ENCODE peak calls at places on chromosomes 3 and 15, in four cellular contexts. One of them, this sample, is unnamed.

GRCh38 chr3:19427417-19428149 is 279.3 kb downstream of the KCNH8 start:
- DNase-seq in neuronal stem cell: no peak
- DNase-seq in heart right ventricle: no peak
- DNase-seq in esophagus squamous epithelium: no peak
- DNase-seq in this sample: no peak

GRCh38 chr15:63407612-63408011 is 26.0 kb upstream of the CA12 start:
- DNase-seq in esophagus squamous epithelium: no peak
- DNase-seq in neuronal stem cell: no peak
- DNase-seq in heart right ventricle: no peak
- DNase-seq in this sample: no peak

GRCh38 chr3:173933113-173933512 is 535.6 kb downstream of the NLGN1 start:
- DNase-seq in esophagus squamous epithelium: no peak
- DNase-seq in neuronal stem cell: no peak
- DNase-seq in heart right ventricle: no peak
- DNase-seq in this sample: no peak

GRCh38 chr3:159499031-159499793 is 489.4 kb upstream of the IL12A start:
- DNase-seq in heart right ventricle: no peak
- DNase-seq in esophagus squamous epithelium: no peak
- DNase-seq in neuronal stem cell: no peak
- DNase-seq in this sample: no peak

GRCh38 chr15:37764733-37765191 is 169.7 kb upstream of the TMCO5A start:
- DNase-seq in neuronal stem cell: no peak
- DNase-seq in heart right ventricle: no peak
- DNase-seq in esophagus squamous epithelium: no peak
- DNase-seq in this sample: no peak

GRCh38 chr3:89851974-89852621 is 744.7 kb downstream of the EPHA3 start:
- DNase-seq in esophagus squamous epithelium: no peak
- DNase-seq in neuronal stem cell: peak; percentile 67
- DNase-seq in heart right ventricle: peak; percentile 23
- DNase-seq in this sample: peak; percentile 6

GRCh38 chr3:29011441-29011840 is 269.4 kb upstream of the RBMS3 start:
- DNase-seq in esophagus squamous epithelium: no peak
- DNase-seq in heart right ventricle: no peak
- DNase-seq in neuronal stem cell: no peak
- DNase-seq in this sample: no peak

GRCh38 chr15:43774062-43774461 is 2.7 kb downstream of the ELL3 start:
- DNase-seq in neuronal stem cell: no peak
- DNase-seq in esophagus squamous epithelium: no peak
- DNase-seq in heart right ventricle: no peak
- DNase-seq in this sample: no peak

GRCh38 chr3:178446054-178446453 is 90.2 kb upstream of the KCNMB2 start:
- DNase-seq in heart right ventricle: no peak
- DNase-seq in neuronal stem cell: no peak
- DNase-seq in esophagus squamous epithelium: no peak
- DNase-seq in this sample: no peak

GRCh38 chr3:150509780-150510179 is 36.5 kb downstream of the SERP1 start:
- DNase-seq in heart right ventricle: no peak
- DNase-seq in neuronal stem cell: no peak
- DNase-seq in esophagus squamous epithelium: no peak
- DNase-seq in this sample: no peak

GRCh38 chr3:171970301-171970788 is 69.0 kb upstream of the FNDC3B start:
- DNase-seq in neuronal stem cell: no peak
- DNase-seq in esophagus squamous epithelium: no peak
- DNase-seq in heart right ventricle: no peak
- DNase-seq in this sample: no peak

GRCh38 chr3:147089286-147089685 is 317.1 kb downstream of the ZIC4 start:
- DNase-seq in esophagus squamous epithelium: no peak
- DNase-seq in heart right ventricle: no peak
- DNase-seq in neuronal stem cell: no peak
- DNase-seq in this sample: no peak

GRCh38 chr15:41511331-41512077 is 2.1 kb downstream of the LTK start:
- DNase-seq in esophagus squamous epithelium: no peak
- DNase-seq in heart right ventricle: no peak
- DNase-seq in neuronal stem cell: no peak
- DNase-seq in this sample: no peak

GRCh38 chr15:41513282-41514227 is at the start of gene LTK:
- DNase-seq in heart right ventricle: no peak
- DNase-seq in esophagus squamous epithelium: no peak
- DNase-seq in neuronal stem cell: peak; percentile 38
- DNase-seq in this sample: no peak

GRCh38 chr15:41510728-41511127 is 2.9 kb downstream of the LTK start:
- DNase-seq in esophagus squamous epithelium: no peak
- DNase-seq in neuronal stem cell: no peak
- DNase-seq in heart right ventricle: no peak
- DNase-seq in this sample: no peak

GRCh38 chr15:41512512-41513281 is 930 bp downstream of the LTK start:
- DNase-seq in esophagus squamous epithelium: no peak
- DNase-seq in heart right ventricle: no peak
- DNase-seq in neuronal stem cell: no peak
- DNase-seq in this sample: no peak

GRCh38 chr15:41512078-41512394 is 1.6 kb downstream of the LTK start:
- DNase-seq in neuronal stem cell: no peak
- DNase-seq in esophagus squamous epithelium: no peak
- DNase-seq in heart right ventricle: no peak
- DNase-seq in this sample: no peak
- H3K4me3 ChIP-seq in neuronal stem cell: peak overlapping the region; percentile 9
- H3K4me3 ChIP-seq in esophagus squamous epithelium: peak overlapping the region; percentile 36
- H3K4me3 ChIP-seq in heart right ventricle: peak overlapping the region; percentile 39
- H3K4me3 ChIP-seq in this sample: no peak overlapping the region

GRCh38 chr3:15303216-15303615 is 29.2 kb downstream of the SH3BP5 start:
- DNase-seq in heart right ventricle: no peak
- DNase-seq in esophagus squamous epithelium: no peak
- DNase-seq in neuronal stem cell: no peak
- DNase-seq in this sample: no peak

GRCh38 chr3:15299036-15299435 is 33.4 kb downstream of the SH3BP5 start:
- DNase-seq in heart right ventricle: no peak
- DNase-seq in neuronal stem cell: no peak
- DNase-seq in esophagus squamous epithelium: no peak
- DNase-seq in this sample: no peak

GRCh38 chr3:15303728-15304127 is 28.7 kb downstream of the SH3BP5 start:
- DNase-seq in esophagus squamous epithelium: no peak
- DNase-seq in heart right ventricle: no peak
- DNase-seq in neuronal stem cell: no peak
- DNase-seq in this sample: no peak

GRCh38 chr3:15300318-15301078 is 31.9 kb downstream of the SH3BP5 start:
- DNase-seq in heart right ventricle: no peak
- DNase-seq in esophagus squamous epithelium: no peak
- DNase-seq in neuronal stem cell: no peak
- DNase-seq in this sample: no peak

DNA sequence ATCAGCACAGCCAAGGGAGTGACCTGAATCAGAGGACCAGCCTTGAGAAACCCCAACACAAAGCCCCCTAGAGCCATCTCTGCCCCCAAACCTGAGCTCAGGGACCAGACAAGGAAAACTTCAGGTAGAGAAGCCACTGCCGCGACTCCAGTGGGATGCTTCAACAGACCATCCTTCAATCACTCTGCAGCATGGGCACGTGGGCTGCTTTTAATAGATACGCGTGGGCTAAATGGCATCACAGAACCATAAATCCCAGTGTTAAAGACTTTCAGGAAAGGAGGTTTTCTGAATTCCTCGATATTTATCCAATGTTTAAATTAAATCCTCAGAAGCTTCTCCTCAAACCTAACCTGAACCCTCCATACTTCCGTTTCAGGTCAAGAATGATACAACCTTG is 30.6 kb downstream of the SH3BP5 start:
- DNase-seq in heart right ventricle: no peak
- DNase-seq in esophagus squamous epithelium: no peak
- DNase-seq in neuronal stem cell: no peak
- DNase-seq in this sample: no peak
- H3K36me3 ChIP-seq in heart right ventricle: peaks cover 15% of the 10 kb centered on the region
- H3K36me3 ChIP-seq in esophagus squamous epithelium: no peaks in the 10 kb centered on the region
- H3K36me3 ChIP-seq in neuronal stem cell: no peaks in the 10 kb centered on the region
- H3K36me3 ChIP-seq in this sample: no peaks in the 10 kb centered on the region

DNA sequence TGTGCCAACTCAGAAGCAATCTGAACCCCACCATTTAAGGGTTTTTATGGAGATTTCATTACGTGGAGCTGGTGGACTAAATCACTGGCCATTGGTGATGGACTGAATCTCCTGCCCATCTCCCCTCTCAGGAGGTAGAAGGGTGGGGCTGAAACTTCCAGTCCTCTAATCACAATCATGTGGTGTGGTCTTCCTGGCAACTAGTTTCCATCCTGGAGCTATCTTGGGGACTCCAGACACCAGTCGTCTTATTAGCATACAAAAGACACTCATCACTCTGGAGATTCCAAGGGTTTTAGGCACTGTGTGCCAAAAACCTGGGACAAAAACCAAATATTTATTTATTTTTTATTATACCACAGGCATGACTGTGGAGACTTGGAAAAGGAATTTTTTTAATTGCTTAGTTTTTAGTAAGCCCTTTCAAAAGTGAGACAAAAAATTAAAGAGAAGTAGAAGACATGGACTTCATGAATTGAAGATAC is 203.6 kb downstream of the WNT5A start:
- DNase-seq in heart right ventricle: no peak
- DNase-seq in neuronal stem cell: no peak
- DNase-seq in esophagus squamous epithelium: no peak
- DNase-seq in this sample: no peak
- H3K4me3 ChIP-seq in heart right ventricle: no peak overlapping the region
- H3K4me3 ChIP-seq in neuronal stem cell: no peak overlapping the region
- H3K4me3 ChIP-seq in esophagus squamous epithelium: no peak overlapping the region
- H3K4me3 ChIP-seq in this sample: no peak overlapping the region

GRCh38 chr3:197847866-197848401 is 56.9 kb downstream of the LRCH3 start:
- DNase-seq in neuronal stem cell: no peak
- DNase-seq in esophagus squamous epithelium: no peak
- DNase-seq in heart right ventricle: no peak
- DNase-seq in this sample: no peak
- H3K36me3 ChIP-seq in neuronal stem cell: peaks cover 20% of the 10 kb centered on the region
- H3K36me3 ChIP-seq in esophagus squamous epithelium: peaks cover 14% of the 10 kb centered on the region
- H3K36me3 ChIP-seq in heart right ventricle: peaks cover 100% of the 10 kb centered on the region
- H3K36me3 ChIP-seq in this sample: peaks cover under 1% of the 10 kb centered on the region

DNA sequence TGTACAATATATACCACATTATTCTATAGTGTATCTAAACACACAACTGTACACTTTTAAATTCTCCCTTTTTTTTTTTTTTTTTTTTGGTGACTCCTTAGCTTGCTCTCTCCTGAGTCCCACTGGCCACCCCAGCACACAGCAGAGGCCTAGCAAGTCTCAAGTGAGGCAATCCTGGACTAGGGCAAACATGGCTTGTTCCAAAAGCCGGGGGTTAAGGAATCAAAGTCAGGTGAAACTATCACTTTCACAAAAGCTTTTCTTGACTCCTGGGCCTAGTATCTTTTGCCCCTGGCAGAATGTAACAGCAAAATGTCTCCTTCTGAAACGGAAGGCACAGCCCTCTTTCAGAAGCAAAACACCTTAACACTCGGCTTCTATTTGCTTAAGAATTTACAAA is 5.8 kb downstream of the EOMES start:
- DNase-seq in neuronal stem cell: no peak
- DNase-seq in esophagus squamous epithelium: no peak
- DNase-seq in heart right ventricle: no peak
- DNase-seq in this sample: no peak
- H3K4me3 ChIP-seq in neuronal stem cell: no peak overlapping the region
- H3K4me3 ChIP-seq in esophagus squamous epithelium: no peak overlapping the region
- H3K4me3 ChIP-seq in heart right ventricle: no peak overlapping the region
- H3K4me3 ChIP-seq in this sample: no peak overlapping the region

This sample was measured in tibial nerve.